ENCODE peak calls at places on chromosomes 4 and X, in eight cellular contexts. S is choroid plexus epithelial cell; C is IMR-90; O is tibial artery; T is OCI-LY7; D is CD4-positive, CD25-positive, alpha-beta regulatory T cell; G is GM12865; A is cardiac fibroblast. N is an unnamed sample.

GRCh38 chrX:27555514-27555913 is 34.6 kb upstream of the DCAF8L2 start:
- DNase-seq in S (peak), C (peak), O (no peak), T (peak), D (no peak), G (peak), A (peak), N (no peak)

GRCh38 chr4:151407466-151408379 is 1.3 kb upstream of the FHIP1A start:
- DNase-seq in S (no peak), C (no peak), O (no peak), T (no peak), D (peak), G (peak), A (no peak), N (peak)

GRCh38 chr4:38663801-38664703 is at the start of gene KLF3:
- DNase-seq in S (peak), C (peak), O (peak), T (peak), D (peak), G (peak), A (peak), N (peak)

GRCh38 chr4:5266991-5267390 is 215.7 kb downstream of the STK32B start:
- DNase-seq in S (no peak), C (peak), O (no peak), T (no peak), D (no peak), G (no peak), A (no peak), N (no peak)

GRCh38 chr4:169791527-169792156 is 33.9 kb upstream of the HPF1 start:
- DNase-seq in S (peak), C (peak), O (no peak), T (no peak), D (no peak), G (peak), A (peak), N (peak)

GRCh38 chr4:8348071-8348470 is 78.5 kb downstream of the HTRA3 start:
- DNase-seq in S (no peak), C (no peak), O (peak), T (peak), D (no peak), G (no peak), A (no peak), N (peak)

GRCh38 chr4:6626066-6626465 is 14.4 kb upstream of the MRFAP1 start:
- DNase-seq in S (no peak), C (no peak), O (peak), T (no peak), D (no peak), G (no peak), A (no peak), N (no peak)

GRCh38 chr4:48635310-48635709 is 144.8 kb downstream of the FRYL start:
- DNase-seq in S (no peak), C (peak), O (no peak), T (no peak), D (no peak), G (peak), A (peak), N (no peak)

GRCh38 chrX:15751160-15751819 is 13.2 kb downstream of the CA5B start:
- DNase-seq in S (peak), C (peak), O (no peak), T (no peak), D (peak), G (peak), A (no peak), N (no peak)

GRCh38 chr4:185775792-185776555 is 36.0 kb downstream of the SORBS2 start:
- DNase-seq in S (no peak), C (peak), O (no peak), T (no peak), D (no peak), G (no peak), A (peak), N (no peak)

GRCh38 chrX:65596270-65596669 is 61.7 kb upstream of the LAS1L start:
- DNase-seq in S (peak), C (peak), O (peak), T (no peak), D (peak), G (peak), A (peak), N (peak)

GRCh38 chrX:110407910-110408545 is 49.4 kb downstream of the RTL9 start:
- DNase-seq in S (peak), C (peak), O (no peak), T (peak), D (peak), G (peak), A (peak), N (peak)

GRCh38 chr4:138522366-138522765 is 280.2 kb upstream of the SLC7A11 start:
- DNase-seq in S (peak), C (peak), O (no peak), T (peak), D (no peak), G (peak), A (peak), N (no peak)

GRCh38 chr4:74789518-74789917 is 4.8 kb downstream of the BTC start:
- DNase-seq in S (no peak), C (no peak), O (no peak), T (no peak), D (no peak), G (no peak), A (no peak), N (no peak)
- H3K4me3 ChIP-seq in S (no peak), C (no peak), O (no peak), T (no peak), D (no peak), G (no peak), A (no peak), N (no peak)

DNA sequence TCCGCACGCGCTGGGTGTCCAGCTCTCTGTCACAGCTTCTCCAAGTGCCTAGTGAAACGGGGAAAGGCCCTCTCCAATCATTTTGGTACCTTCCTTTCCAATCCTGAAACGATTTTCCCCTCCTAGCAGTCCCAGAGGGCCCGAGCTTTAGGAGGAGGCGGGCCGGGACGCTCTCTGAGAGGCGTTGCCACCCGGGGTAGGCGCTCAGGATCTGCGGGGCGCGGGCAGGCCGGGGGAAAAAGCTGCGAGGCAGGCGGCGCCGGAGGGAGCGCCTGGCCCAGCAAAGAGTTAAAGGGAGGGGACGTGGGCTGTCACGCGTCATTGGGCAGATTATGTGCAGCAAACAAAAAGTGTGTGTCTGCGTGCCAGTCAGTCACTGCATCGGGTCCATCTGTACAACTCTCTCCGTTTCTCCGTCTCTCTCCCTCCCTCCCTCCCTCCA is at the start of gene PRDM8:
- DNase-seq in S (no peak), C (peak), O (no peak), T (no peak), D (no peak), G (no peak), A (no peak), N (no peak)
- H3K4me3 ChIP-seq in S (peak), C (peak), O (peak), T (no peak), D (peak), G (peak), A (peak), N (peak)

GRCh38 chr4:145552181-145552822 is 66.9 kb upstream of the MMAA start:
- DNase-seq in S (no peak), C (no peak), O (no peak), T (peak), D (no peak), G (peak), A (no peak), N (no peak)
- H3K4me3 ChIP-seq in S (no peak), C (no peak), O (no peak), T (peak), D (no peak), G (no peak), A (no peak), N (no peak)

GRCh38 chr4:80265571-80266266 is 745 bp upstream of the FGF5 start:
- DNase-seq in S (peak), C (peak), O (no peak), T (no peak), D (no peak), G (no peak), A (peak), N (no peak)

GRCh38 chr4:80266267-80266901 is at the start of gene FGF5:
- DNase-seq in S (peak), C (peak), O (peak), T (no peak), D (no peak), G (no peak), A (peak), N (no peak)

GRCh38 chr4:80263541-80264351 is 2.7 kb upstream of the FGF5 start:
- DNase-seq in S (no peak), C (no peak), O (no peak), T (no peak), D (no peak), G (no peak), A (no peak), N (no peak)

GRCh38 chr4:80264352-80264647 is 2.2 kb upstream of the FGF5 start:
- DNase-seq in S (no peak), C (no peak), O (no peak), T (no peak), D (no peak), G (no peak), A (no peak), N (no peak)

GRCh38 chr4:80264825-80265224 is 1.6 kb upstream of the FGF5 start:
- DNase-seq in S (no peak), C (no peak), O (no peak), T (no peak), D (no peak), G (no peak), A (no peak), N (no peak)
- H3K4me3 ChIP-seq in S (no peak), C (no peak), O (no peak), T (no peak), D (no peak), G (no peak), A (no peak), N (no peak)

N was measured in lower leg skin.